ENCODE peak calls at places on chromosomes 4 and X, in seven cellular contexts. T is A673, R is fibroblast of the aortic adventitia, Q is endothelial cell of umbilical vein, E is GM23248, G is SK-N-SH, B is coronary artery. A is an unnamed sample.

GRCh38 chr4:48653217-48654014 is 126.7 kb downstream of the FRYL start:
- DNase-seq in R (peak; percentile 84), G (peak; percentile 30), E (peak; percentile 73), B (peak; percentile 78), T (peak; percentile 50), Q (no peak), A (no peak)

GRCh38 chr4:138736362-138736761 is 279.2 kb upstream of the NOCT start:
- DNase-seq in Q (peak; percentile 75), R (peak; percentile 51), G (no peak), E (peak; percentile 78), T (no peak), B (no peak), A (no peak)

GRCh38 chr4:108426493-108426892 is 193.9 kb upstream of the RPL34 start:
- DNase-seq in B (no peak), R (peak; percentile 56), E (peak; percentile 45), G (no peak), Q (no peak), T (no peak), A (no peak)

GRCh38 chr4:71120831-71121524 is 127.5 kb downstream of the DCK start:
- DNase-seq in R (no peak), T (no peak), E (no peak), G (no peak), B (no peak), Q (no peak), A (no peak)

GRCh38 chrX:84501798-84502628 is at the start of gene HDX:
- DNase-seq in B (peak; percentile 86), Q (peak; percentile 87), E (peak; percentile 92), G (peak; percentile 56), T (peak; percentile 0), R (peak; percentile 87), A (peak; percentile 75)

GRCh38 chrX:56726609-56727008 is 2.4 kb upstream of the NBDY start:
- DNase-seq in Q (peak; percentile 49), B (no peak), T (peak; percentile 65), G (peak; percentile 19), R (peak; percentile 72), E (peak; percentile 67), A (peak; percentile 42)

GRCh38 chrX:21800344-21800770 is 39.1 kb upstream of the MBTPS2 start:
- DNase-seq in T (no peak), R (peak; percentile 41), E (peak; percentile 14), B (no peak), G (no peak), Q (no peak), A (no peak)

GRCh38 chr4:1714303-1715001 is 2.3 kb upstream of the SLBP start:
- DNase-seq in G (no peak), T (peak; percentile 54), Q (no peak), R (no peak), B (no peak), E (peak; percentile 31), A (no peak)

GRCh38 chrX:44228621-44229020 is 114.9 kb downstream of the EFHC2 start:
- DNase-seq in T (no peak), Q (no peak), R (no peak), G (no peak), B (no peak), E (no peak), A (no peak)

GRCh38 chrX:38675856-38676255 is 114.5 kb downstream of the TSPAN7 start:
- DNase-seq in G (no peak), E (no peak), R (no peak), Q (no peak), B (no peak), T (no peak), A (no peak)

GRCh38 chr4:74314329-74314728 is 6.1 kb downstream of the EPGN start:
- DNase-seq in Q (no peak), B (no peak), T (no peak), E (no peak), G (no peak), R (no peak), A (no peak)

GRCh38 chrX:125507119-125507518 is 187.4 kb downstream of the TEX13C start:
- DNase-seq in R (peak; percentile 2), G (no peak), E (peak; percentile 47), B (no peak), Q (no peak), T (no peak), A (no peak)

GRCh38 chrX:8848921-8849320 is 47.7 kb upstream of the FAM9A start:
- DNase-seq in T (no peak), R (peak; percentile 20), G (no peak), B (no peak), Q (no peak), E (peak; percentile 39), A (no peak)

GRCh38 chrX:47515941-47516649 is 33.1 kb upstream of the ZNF41 start:
- DNase-seq in G (no peak), T (no peak), R (no peak), B (no peak), Q (no peak), E (peak; percentile 54), A (no peak)

GRCh38 chr4:173333658-173334084 is 487 bp downstream of the HMGB2 start:
- DNase-seq in R (no peak), T (peak; percentile 58), Q (no peak), G (peak; percentile 71), E (peak; percentile 74), B (no peak), A (no peak)

GRCh38 chr4:48945981-48946380 is 39.4 kb upstream of the OCIAD2 start:
- DNase-seq in Q (no peak), G (no peak), E (no peak), R (no peak), B (no peak), T (no peak), A (no peak)

GRCh38 chr4:53490965-53491622 is 100.2 kb downstream of the LNX1 start:
- DNase-seq in Q (peak; percentile 85), G (peak; percentile 50), E (peak; percentile 90), R (peak; percentile 98), B (no peak), T (peak; percentile 39), A (peak; percentile 37)

GRCh38 chr4:139562839-139563238 is 6.8 kb upstream of the SETD7 start:
- DNase-seq in E (no peak), G (no peak), Q (no peak), B (no peak), R (no peak), T (no peak), A (no peak)

GRCh38 chrX:113959912-113960626 is 623.8 kb upstream of the HTR2C start:
- DNase-seq in T (no peak), G (no peak), Q (no peak), E (no peak), R (no peak), B (no peak), A (no peak)

GRCh38 chr4:48694824-48695223 is 85.3 kb downstream of the FRYL start:
- DNase-seq in Q (no peak), T (no peak), R (no peak), B (no peak), G (no peak), E (no peak), A (no peak)

GRCh38 chr4:1369484-1370079 is 22.6 kb downstream of the UVSSA start:
- DNase-seq in R (no peak), G (no peak), T (no peak), B (no peak), Q (no peak), E (no peak), A (no peak)

GRCh38 chrX:63404332-63404731 is 53.2 kb upstream of the SPIN4 start:
- DNase-seq in Q (no peak), B (no peak), R (no peak), T (no peak), G (no peak), E (no peak), A (no peak)

DNA sequence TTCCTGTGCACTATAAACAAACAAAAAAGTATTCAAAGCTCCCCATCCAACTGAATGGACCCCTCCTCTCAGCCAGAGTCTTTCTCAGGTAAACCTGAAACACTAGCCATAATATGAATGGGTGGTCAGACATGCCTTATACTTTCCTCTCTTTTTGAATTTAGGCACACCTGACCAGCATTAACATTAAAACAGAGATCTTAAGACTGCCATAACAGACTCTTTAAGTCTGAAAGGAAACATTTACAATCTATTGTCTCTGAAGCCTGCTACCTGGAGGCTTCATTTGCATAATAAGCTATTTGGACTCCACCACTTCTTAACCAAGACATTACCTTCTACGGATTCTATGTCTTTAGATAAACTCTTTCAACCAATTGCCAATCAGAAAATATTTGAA is 56.9 kb upstream of the SPIN4 start:
- DNase-seq in T (no peak), G (no peak), Q (no peak), R (no peak), E (no peak), B (no peak), A (no peak)
- H3K4me3 ChIP-seq in T (no peak overlapping the region), G (no peak overlapping the region), Q (no peak overlapping the region), R (no peak overlapping the region), E (no peak overlapping the region), B (no peak overlapping the region), A (no peak overlapping the region)

GRCh38 chrX:120570201-120570600 is 9.4 kb upstream of the CUL4B start:
- DNase-seq in E (no peak), R (no peak), T (no peak), B (no peak), Q (no peak), G (no peak), A (no peak)
- H3K4me3 ChIP-seq in E (no peak overlapping the region), R (no peak overlapping the region), T (no peak overlapping the region), B (no peak overlapping the region), Q (no peak overlapping the region), G (no peak overlapping the region), A (no peak overlapping the region)

GRCh38 chr4:40043786-40044185 is 12.9 kb upstream of the N4BP2 start:
- DNase-seq in Q (no peak), G (no peak), E (no peak), B (no peak), R (no peak), T (no peak), A (no peak)

GRCh38 chr4:40040908-40041307 is 15.7 kb upstream of the N4BP2 start:
- DNase-seq in E (no peak), Q (no peak), T (peak; percentile 42), R (no peak), B (no peak), G (no peak), A (no peak)

GRCh38 chr4:40046311-40046980 is 10.2 kb upstream of the N4BP2 start:
- DNase-seq in R (peak; percentile 77), B (no peak), E (peak; percentile 58), G (no peak), T (no peak), Q (peak; percentile 79), A (peak; percentile 44)
- H3K4me3 ChIP-seq in R (no peak overlapping the region), B (no peak overlapping the region), E (no peak overlapping the region), G (no peak overlapping the region), T (no peak overlapping the region), Q (no peak overlapping the region), A (no peak overlapping the region)

DNA sequence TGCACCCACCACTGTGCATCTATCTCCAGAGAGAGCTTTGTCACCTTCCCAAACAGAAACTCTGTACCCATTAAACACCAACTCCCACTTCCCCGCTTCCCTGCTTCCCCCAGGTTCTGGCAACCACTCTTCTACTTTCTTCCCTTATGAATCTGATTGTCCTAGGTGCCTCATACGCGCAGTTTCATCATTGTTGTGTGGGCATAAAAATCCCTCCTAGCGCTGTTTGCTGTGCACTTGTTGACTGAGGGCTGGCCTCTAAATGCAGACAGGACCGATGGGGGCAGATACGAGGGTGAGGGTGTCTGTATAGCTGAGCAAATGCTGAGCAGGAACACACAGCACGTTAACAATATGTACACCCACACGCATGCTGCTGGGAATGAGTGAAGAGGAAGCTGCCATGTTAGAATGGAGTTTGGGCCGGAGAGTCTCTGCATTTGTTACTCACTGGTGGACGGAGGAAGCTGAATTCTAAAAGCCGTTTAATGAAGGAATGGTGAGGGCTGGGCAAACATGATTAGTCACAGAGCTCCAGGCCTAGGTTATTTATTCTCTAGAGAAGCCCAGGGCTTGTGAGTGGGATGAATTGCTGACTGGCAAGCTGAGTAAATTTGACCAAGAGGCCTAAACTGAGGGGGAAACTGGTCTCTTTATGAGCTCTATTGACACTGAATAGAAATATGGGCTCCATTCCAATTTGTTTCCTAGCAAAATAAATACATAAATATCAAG is 95.7 kb upstream of the RPS6KA3 start:
- DNase-seq in G (no peak), R (peak; percentile 48), E (peak; percentile 77), B (no peak), T (no peak), Q (peak; percentile 46), A (peak; percentile 48)
- H3K4me3 ChIP-seq in G (no peak overlapping the region), R (no peak overlapping the region), E (peak overlapping the region; percentile 49), B (no peak overlapping the region), T (no peak overlapping the region), Q (no peak overlapping the region), A (no peak overlapping the region)

A was measured in small intestine.